ENCODE peak calls at places on chromosomes 5 and 9, in four cellular contexts. One of them, this sample, is unnamed.

GRCh38 chr5:100595152-100595811 is 60.1 kb downstream of the FAM174A start:
- DNase-seq in lower lobe of right lung: peak
- DNase-seq in tibial nerve: no peak
- DNase-seq in CD8-positive, alpha-beta T cell: no peak
- DNase-seq in this sample: peak

GRCh38 chr5:149489605-149490037 is 61.6 kb downstream of the CSNK1A1 start:
- DNase-seq in lower lobe of right lung: no peak
- DNase-seq in CD8-positive, alpha-beta T cell: no peak
- DNase-seq in tibial nerve: no peak
- DNase-seq in this sample: no peak

GRCh38 chr9:36566813-36567217 is 5.9 kb upstream of the MELK start:
- DNase-seq in tibial nerve: no peak
- DNase-seq in lower lobe of right lung: no peak
- DNase-seq in CD8-positive, alpha-beta T cell: no peak
- DNase-seq in this sample: no peak

GRCh38 chr9:89179920-89180667 is 1.5 kb upstream of the SHC3 start:
- DNase-seq in tibial nerve: peak
- DNase-seq in lower lobe of right lung: peak
- DNase-seq in CD8-positive, alpha-beta T cell: no peak
- DNase-seq in this sample: peak

GRCh38 chr5:102722930-102723329 is 32.2 kb upstream of the PAM start:
- DNase-seq in lower lobe of right lung: no peak
- DNase-seq in CD8-positive, alpha-beta T cell: no peak
- DNase-seq in tibial nerve: no peak
- DNase-seq in this sample: no peak

GRCh38 chr5:34007116-34007674 is 655 bp downstream of the AMACR start:
- DNase-seq in CD8-positive, alpha-beta T cell: no peak
- DNase-seq in lower lobe of right lung: no peak
- DNase-seq in tibial nerve: no peak
- DNase-seq in this sample: no peak

GRCh38 chr5:61100425-61100824 is 61.8 kb downstream of the SMIM15 start:
- DNase-seq in tibial nerve: no peak
- DNase-seq in CD8-positive, alpha-beta T cell: no peak
- DNase-seq in lower lobe of right lung: no peak
- DNase-seq in this sample: no peak

GRCh38 chr5:95631265-95631957 is 11.5 kb downstream of the GPR150 start:
- DNase-seq in CD8-positive, alpha-beta T cell: no peak
- DNase-seq in lower lobe of right lung: no peak
- DNase-seq in tibial nerve: no peak
- DNase-seq in this sample: peak

GRCh38 chr9:108671794-108672193 is 184.0 kb downstream of the ACTL7B start:
- DNase-seq in lower lobe of right lung: no peak
- DNase-seq in CD8-positive, alpha-beta T cell: no peak
- DNase-seq in tibial nerve: no peak
- DNase-seq in this sample: no peak

GRCh38 chr5:150523472-150524350 is 15.8 kb downstream of the NDST1 start:
- DNase-seq in lower lobe of right lung: no peak
- DNase-seq in tibial nerve: no peak
- DNase-seq in CD8-positive, alpha-beta T cell: peak
- DNase-seq in this sample: no peak

GRCh38 chr5:99176186-99176585 is 247.4 kb upstream of the CHD1 start:
- DNase-seq in tibial nerve: no peak
- DNase-seq in CD8-positive, alpha-beta T cell: no peak
- DNase-seq in lower lobe of right lung: no peak
- DNase-seq in this sample: no peak

GRCh38 chr9:136566899-136567298 is 21.1 kb upstream of the NOTCH1 start:
- DNase-seq in CD8-positive, alpha-beta T cell: no peak
- DNase-seq in tibial nerve: peak
- DNase-seq in lower lobe of right lung: no peak
- DNase-seq in this sample: no peak

GRCh38 chr5:134969166-134969565 is 1.5 kb downstream of the CATSPER3 start:
- DNase-seq in lower lobe of right lung: no peak
- DNase-seq in tibial nerve: no peak
- DNase-seq in CD8-positive, alpha-beta T cell: no peak
- DNase-seq in this sample: no peak

GRCh38 chr9:129093602-129094386 is 12.9 kb downstream of the DOLPP1 start:
- DNase-seq in CD8-positive, alpha-beta T cell: no peak
- DNase-seq in tibial nerve: no peak
- DNase-seq in lower lobe of right lung: no peak
- DNase-seq in this sample: no peak

GRCh38 chr5:169856571-169856970 is 123.7 kb downstream of the INSYN2B start:
- DNase-seq in lower lobe of right lung: no peak
- DNase-seq in CD8-positive, alpha-beta T cell: no peak
- DNase-seq in tibial nerve: no peak
- DNase-seq in this sample: peak

GRCh38 chr9:76761448-76761847 is 2.8 kb upstream of the PCA3 start:
- DNase-seq in lower lobe of right lung: no peak
- DNase-seq in tibial nerve: no peak
- DNase-seq in CD8-positive, alpha-beta T cell: no peak
- DNase-seq in this sample: no peak

GRCh38 chr5:139655727-139656271 is 7.7 kb downstream of the CXXC5 start:
- DNase-seq in CD8-positive, alpha-beta T cell: no peak
- DNase-seq in tibial nerve: no peak
- DNase-seq in lower lobe of right lung: peak
- DNase-seq in this sample: no peak

GRCh38 chr9:85246566-85246965 is 495.2 kb downstream of the AGTPBP1 start:
- DNase-seq in tibial nerve: no peak
- DNase-seq in lower lobe of right lung: no peak
- DNase-seq in CD8-positive, alpha-beta T cell: no peak
- DNase-seq in this sample: no peak

GRCh38 chr9:108786756-108787663 is 68.8 kb downstream of the ACTL7B start:
- DNase-seq in lower lobe of right lung: no peak
- DNase-seq in CD8-positive, alpha-beta T cell: no peak
- DNase-seq in tibial nerve: no peak
- DNase-seq in this sample: no peak

GRCh38 chr5:115888027-115888426 is 46.3 kb downstream of the AP3S1 start:
- DNase-seq in CD8-positive, alpha-beta T cell: no peak
- DNase-seq in lower lobe of right lung: no peak
- DNase-seq in tibial nerve: no peak
- DNase-seq in this sample: no peak

GRCh38 chr9:96116275-96117051 is 185.5 kb downstream of the HSD17B3 start:
- DNase-seq in CD8-positive, alpha-beta T cell: no peak
- DNase-seq in tibial nerve: peak
- DNase-seq in lower lobe of right lung: no peak
- DNase-seq in this sample: peak

GRCh38 chr5:82849885-82850284 is 227.3 kb downstream of the TMEM167A start:
- DNase-seq in lower lobe of right lung: no peak
- DNase-seq in CD8-positive, alpha-beta T cell: no peak
- DNase-seq in tibial nerve: no peak
- DNase-seq in this sample: no peak

GRCh38 chr9:7520396-7520795 is 279.2 kb downstream of the DMAC1 start:
- DNase-seq in CD8-positive, alpha-beta T cell: no peak
- DNase-seq in lower lobe of right lung: no peak
- DNase-seq in tibial nerve: no peak
- DNase-seq in this sample: no peak

GRCh38 chr9:84759300-84759750 is 89.8 kb downstream of the NTRK2 start:
- DNase-seq in lower lobe of right lung: no peak
- DNase-seq in CD8-positive, alpha-beta T cell: no peak
- DNase-seq in tibial nerve: no peak
- DNase-seq in this sample: peak

GRCh38 chr9:137217276-137218211 is 4.5 kb downstream of the RNF208 start:
- DNase-seq in CD8-positive, alpha-beta T cell: no peak
- DNase-seq in tibial nerve: peak
- DNase-seq in lower lobe of right lung: peak
- DNase-seq in this sample: no peak

GRCh38 chr9:135907006-135907434 is 326 bp downstream of the CAMSAP1 start:
- DNase-seq in CD8-positive, alpha-beta T cell: no peak
- DNase-seq in lower lobe of right lung: peak
- DNase-seq in tibial nerve: no peak
- DNase-seq in this sample: no peak

GRCh38 chr9:106857811-106858470 is 5.0 kb upstream of the ZNF462 start:
- DNase-seq in lower lobe of right lung: no peak
- DNase-seq in tibial nerve: no peak
- DNase-seq in CD8-positive, alpha-beta T cell: no peak
- DNase-seq in this sample: no peak

GRCh38 chr5:53508125-53508524 is 27.7 kb downstream of the FST start:
- DNase-seq in CD8-positive, alpha-beta T cell: no peak
- DNase-seq in tibial nerve: no peak
- DNase-seq in lower lobe of right lung: no peak
- DNase-seq in this sample: no peak

GRCh38 chr9:133023117-133023890 is 7.5 kb upstream of the GTF3C5 start:
- DNase-seq in lower lobe of right lung: peak
- DNase-seq in tibial nerve: no peak
- DNase-seq in CD8-positive, alpha-beta T cell: no peak
- DNase-seq in this sample: no peak

GRCh38 chr5:4941957-4942830 is 197.9 kb upstream of the ADAMTS16 start:
- DNase-seq in tibial nerve: no peak
- DNase-seq in CD8-positive, alpha-beta T cell: no peak
- DNase-seq in lower lobe of right lung: peak
- DNase-seq in this sample: no peak

GRCh38 chr5:131720714-131721113 is 76.1 kb downstream of the FNIP1 start:
- DNase-seq in CD8-positive, alpha-beta T cell: no peak
- DNase-seq in lower lobe of right lung: no peak
- DNase-seq in tibial nerve: no peak
- DNase-seq in this sample: no peak

GRCh38 chr5:157166164-157166493 is at the start of gene GARIN3:
- DNase-seq in tibial nerve: no peak
- DNase-seq in CD8-positive, alpha-beta T cell: no peak
- DNase-seq in lower lobe of right lung: no peak
- DNase-seq in this sample: no peak

GRCh38 chr5:66209794-66210193 is 65.7 kb downstream of the SREK1 start:
- DNase-seq in lower lobe of right lung: no peak
- DNase-seq in CD8-positive, alpha-beta T cell: no peak
- DNase-seq in tibial nerve: no peak
- DNase-seq in this sample: no peak

GRCh38 chr5:9562101-9562500 is 16.2 kb upstream of the SEMA5A start:
- DNase-seq in CD8-positive, alpha-beta T cell: no peak
- DNase-seq in tibial nerve: no peak
- DNase-seq in lower lobe of right lung: no peak
- DNase-seq in this sample: no peak

GRCh38 chr9:126697350-126697749 is 83.6 kb downstream of the LMX1B start:
- DNase-seq in lower lobe of right lung: peak
- DNase-seq in CD8-positive, alpha-beta T cell: no peak
- DNase-seq in tibial nerve: no peak
- DNase-seq in this sample: no peak

GRCh38 chr9:137195525-137196220 is 4.9 kb downstream of the TPRN start:
- DNase-seq in lower lobe of right lung: no peak
- DNase-seq in tibial nerve: no peak
- DNase-seq in CD8-positive, alpha-beta T cell: no peak
- DNase-seq in this sample: no peak

GRCh38 chr9:134059661-134060395 is 8.0 kb downstream of the BRD3 start:
- DNase-seq in CD8-positive, alpha-beta T cell: peak
- DNase-seq in lower lobe of right lung: peak
- DNase-seq in tibial nerve: no peak
- DNase-seq in this sample: no peak

GRCh38 chr5:114221807-114222206 is 140.1 kb upstream of the KCNN2 start:
- DNase-seq in tibial nerve: no peak
- DNase-seq in lower lobe of right lung: no peak
- DNase-seq in CD8-positive, alpha-beta T cell: no peak
- DNase-seq in this sample: no peak

GRCh38 chr9:132721661-132722060 is 51.4 kb downstream of the GTF3C4 start:
- DNase-seq in tibial nerve: no peak
- DNase-seq in lower lobe of right lung: no peak
- DNase-seq in CD8-positive, alpha-beta T cell: no peak
- DNase-seq in this sample: no peak

GRCh38 chr9:124399323-124399962 is 15.8 kb downstream of the PSMB7 start:
- DNase-seq in tibial nerve: no peak
- DNase-seq in CD8-positive, alpha-beta T cell: no peak
- DNase-seq in lower lobe of right lung: no peak
- DNase-seq in this sample: no peak
- H3K4me3 ChIP-seq in tibial nerve: no peak
- H3K4me3 ChIP-seq in CD8-positive, alpha-beta T cell: no peak
- H3K4me3 ChIP-seq in lower lobe of right lung: no peak
- H3K4me3 ChIP-seq in this sample: no peak

GRCh38 chr9:1837453-1838084 is 177.6 kb upstream of the SMARCA2 start:
- DNase-seq in lower lobe of right lung: no peak
- DNase-seq in tibial nerve: no peak
- DNase-seq in CD8-positive, alpha-beta T cell: no peak
- DNase-seq in this sample: no peak
- TF ChIP-seq CTCF in lower lobe of right lung: peak
- TF ChIP-seq CTCF in tibial nerve: no peak
- TF ChIP-seq CTCF in CD8-positive, alpha-beta T cell: no peak
- TF ChIP-seq CTCF in this sample: peak

GRCh38 chr9:124260769-124261603 is 3.2 kb downstream of the NEK6 start:
- DNase-seq in CD8-positive, alpha-beta T cell: no peak
- DNase-seq in lower lobe of right lung: no peak
- DNase-seq in tibial nerve: no peak
- DNase-seq in this sample: no peak
- H3K4me3 ChIP-seq in CD8-positive, alpha-beta T cell: no peak
- H3K4me3 ChIP-seq in lower lobe of right lung: peak
- H3K4me3 ChIP-seq in tibial nerve: peak
- H3K4me3 ChIP-seq in this sample: peak

GRCh38 chr9:92807031-92807756 is 42.6 kb upstream of the BICD2 start:
- DNase-seq in CD8-positive, alpha-beta T cell: no peak
- DNase-seq in tibial nerve: no peak
- DNase-seq in lower lobe of right lung: no peak
- DNase-seq in this sample: no peak

GRCh38 chr9:92807757-92808725 is 43.4 kb upstream of the BICD2 start:
- DNase-seq in tibial nerve: no peak
- DNase-seq in CD8-positive, alpha-beta T cell: peak
- DNase-seq in lower lobe of right lung: no peak
- DNase-seq in this sample: no peak

GRCh38 chr9:92804727-92805126 is 40.1 kb upstream of the BICD2 start:
- DNase-seq in lower lobe of right lung: no peak
- DNase-seq in CD8-positive, alpha-beta T cell: no peak
- DNase-seq in tibial nerve: no peak
- DNase-seq in this sample: no peak

GRCh38 chr9:92808726-92809451 is 44.3 kb upstream of the BICD2 start:
- DNase-seq in tibial nerve: no peak
- DNase-seq in CD8-positive, alpha-beta T cell: peak
- DNase-seq in lower lobe of right lung: peak
- DNase-seq in this sample: no peak
- TF ChIP-seq CTCF in tibial nerve: peak
- TF ChIP-seq CTCF in CD8-positive, alpha-beta T cell: no peak
- TF ChIP-seq CTCF in lower lobe of right lung: no peak
- TF ChIP-seq CTCF in this sample: peak

DNA sequence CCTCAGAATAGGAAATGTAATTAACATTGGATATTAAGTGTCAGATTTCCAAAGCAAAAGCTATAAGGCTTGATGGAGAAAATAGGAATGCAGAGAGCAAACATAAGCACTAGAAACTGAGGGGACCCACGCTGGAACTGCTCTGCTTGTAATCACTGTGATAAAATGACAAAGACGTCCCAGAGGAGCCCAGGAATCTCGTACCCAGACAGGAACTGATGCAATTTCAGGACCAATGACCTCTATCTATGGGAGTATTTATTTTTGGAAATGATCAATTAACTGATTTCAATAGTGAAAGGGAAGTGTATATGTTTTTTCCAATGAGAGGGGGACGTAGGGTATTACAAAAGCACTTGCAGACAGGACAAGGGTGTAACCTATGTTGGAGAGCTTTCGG is 714.5 kb upstream of the WWC1 start:
- DNase-seq in tibial nerve: no peak
- DNase-seq in CD8-positive, alpha-beta T cell: no peak
- DNase-seq in lower lobe of right lung: no peak
- DNase-seq in this sample: no peak
- H3K4me3 ChIP-seq in tibial nerve: no peak
- H3K4me3 ChIP-seq in CD8-positive, alpha-beta T cell: no peak
- H3K4me3 ChIP-seq in lower lobe of right lung: no peak
- H3K4me3 ChIP-seq in this sample: no peak

This sample was measured in epithelial cell of proximal tubule.